ENCODE peak calls at places on chromosomes 5 and 9, in ten cellular contexts. F is stomach, P is spleen, R is HCT116, N is K562, E is sigmoid colon, I is HL-60, H is GM12878, T is transverse colon, C is suprapubic skin. O is an unnamed sample.

GRCh38 chr5:177508837-177509236 is 789 bp downstream of the DOK3 start:
- DNase-seq in F (no peak), P (peak; percentile 87), R (no peak), N (no peak), E (no peak), I (peak; percentile 72), H (no peak), T (no peak), C (no peak), O (no peak)

GRCh38 chr9:119368681-119369581 is at the start of gene BRINP1:
- DNase-seq in F (no peak), P (no peak), R (no peak), N (no peak), E (no peak), I (no peak), H (no peak), T (no peak), C (no peak), O (no peak)

GRCh38 chr5:78511116-78511906 is 137.3 kb downstream of the LHFPL2 start:
- DNase-seq in F (no peak), P (no peak), R (no peak), N (no peak), E (peak; percentile 75), I (peak; percentile 62), H (no peak), T (no peak), C (no peak), O (no peak)

GRCh38 chr9:69149321-69149807 is 24.7 kb upstream of the TJP2 start:
- DNase-seq in F (no peak), P (no peak), R (no peak), N (no peak), E (no peak), I (no peak), H (no peak), T (no peak), C (no peak), O (no peak)

GRCh38 chr5:149809919-149810691 is 80.0 kb downstream of the PPARGC1B start:
- DNase-seq in F (no peak), P (peak; percentile 64), R (no peak), N (peak; percentile 34), E (no peak), I (no peak), H (no peak), T (no peak), C (no peak), O (no peak)

GRCh38 chr5:67061511-67061910 is 135.1 kb downstream of the CD180 start:
- DNase-seq in F (no peak), P (no peak), R (no peak), N (no peak), E (no peak), I (no peak), H (no peak), T (no peak), C (no peak), O (no peak)

GRCh38 chr5:132753135-132753987 is 6.1 kb downstream of the CCNI2 start:
- DNase-seq in F (peak; percentile 78), P (no peak), R (no peak), N (no peak), E (peak; percentile 46), I (no peak), H (no peak), T (peak; percentile 8), C (no peak), O (no peak)

GRCh38 chr5:169576181-169576598 is 7.4 kb upstream of the SPDL1 start:
- DNase-seq in F (no peak), P (no peak), R (no peak), N (no peak), E (peak; percentile 66), I (no peak), H (no peak), T (no peak), C (no peak), O (no peak)

GRCh38 chr9:80649001-80649420 is 1040.3 kb downstream of the TLE1 start:
- DNase-seq in F (no peak), P (no peak), R (no peak), N (no peak), E (peak; percentile 78), I (no peak), H (no peak), T (peak; percentile 12), C (no peak), O (no peak)

GRCh38 chr5:122702524-122702875 is 72.4 kb upstream of the SNX2 start:
- DNase-seq in F (no peak), P (no peak), R (no peak), N (no peak), E (no peak), I (no peak), H (no peak), T (no peak), C (no peak), O (no peak)

GRCh38 chr9:127562271-127562780 is 49.8 kb upstream of the STXBP1 start:
- DNase-seq in F (no peak), P (no peak), R (no peak), N (no peak), E (no peak), I (no peak), H (no peak), T (no peak), C (peak; percentile 74), O (no peak)

GRCh38 chr9:127565231-127565630 is 46.8 kb upstream of the STXBP1 start:
- DNase-seq in F (no peak), P (no peak), R (no peak), N (no peak), E (no peak), I (no peak), H (no peak), T (no peak), C (no peak), O (no peak)

GRCh38 chr9:127561491-127562270 is 50.4 kb upstream of the STXBP1 start:
- DNase-seq in F (peak; percentile 71), P (no peak), R (peak; percentile 97), N (peak; percentile 76), E (peak; percentile 95), I (peak; percentile 52), H (no peak), T (peak; percentile 78), C (peak; percentile 95), O (peak; percentile 90)

GRCh38 chr9:127563579-127563978 is 48.5 kb upstream of the STXBP1 start:
- DNase-seq in F (no peak), P (no peak), R (no peak), N (no peak), E (no peak), I (no peak), H (no peak), T (no peak), C (no peak), O (no peak)

GRCh38 chr9:127562841-127563523 is 49.1 kb upstream of the STXBP1 start:
- DNase-seq in F (no peak), P (no peak), R (no peak), N (no peak), E (no peak), I (no peak), H (no peak), T (no peak), C (peak; percentile 76), O (no peak)
- TF ChIP-seq CTCF in F (no peak), P (no peak), R (no peak), N (no peak), E (peak; percentile 22), I (no peak), H (no peak), T (no peak), C (no peak), O (peak; percentile 18)

DNA sequence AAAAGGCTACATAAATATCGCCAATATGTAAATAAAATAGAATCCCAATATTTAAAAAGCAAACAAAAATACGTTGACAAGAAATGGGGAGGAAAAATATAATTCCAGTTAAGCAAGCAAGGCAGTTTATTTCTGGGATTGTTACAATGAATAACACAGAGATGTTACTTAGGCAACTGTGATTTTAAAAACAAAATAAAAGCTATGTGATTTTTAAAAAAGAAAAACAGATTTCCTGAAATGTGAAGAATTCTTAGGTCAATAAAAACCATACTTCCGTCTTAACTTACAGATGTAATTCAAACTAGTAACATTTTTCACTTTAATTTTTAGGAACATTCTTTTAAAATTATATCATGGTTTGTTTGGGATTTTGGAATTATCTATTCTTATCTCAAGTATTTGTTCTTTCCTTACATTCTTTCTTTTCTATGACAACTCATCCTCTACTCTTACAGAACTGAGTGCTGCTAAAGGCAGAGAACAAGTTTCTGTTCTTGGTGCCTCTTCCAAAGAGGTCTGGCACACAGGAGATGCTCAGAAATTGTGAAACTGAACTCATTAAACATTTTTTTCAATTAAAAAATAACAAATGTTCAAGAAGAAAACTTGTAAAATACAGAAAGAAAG is 159.5 kb downstream of the RAPGEF6 start:
- DNase-seq in F (no peak), P (no peak), R (no peak), N (no peak), E (no peak), I (no peak), H (no peak), T (no peak), C (no peak), O (no peak)
- H3K27ac ChIP-seq in F (no peak overlapping the region), P (no peak overlapping the region), R (no peak overlapping the region), N (no peak overlapping the region), E (no peak overlapping the region), I (no peak overlapping the region), H (no peak overlapping the region), T (no peak overlapping the region), C (no peak overlapping the region), O (no peak overlapping the region)

DNA sequence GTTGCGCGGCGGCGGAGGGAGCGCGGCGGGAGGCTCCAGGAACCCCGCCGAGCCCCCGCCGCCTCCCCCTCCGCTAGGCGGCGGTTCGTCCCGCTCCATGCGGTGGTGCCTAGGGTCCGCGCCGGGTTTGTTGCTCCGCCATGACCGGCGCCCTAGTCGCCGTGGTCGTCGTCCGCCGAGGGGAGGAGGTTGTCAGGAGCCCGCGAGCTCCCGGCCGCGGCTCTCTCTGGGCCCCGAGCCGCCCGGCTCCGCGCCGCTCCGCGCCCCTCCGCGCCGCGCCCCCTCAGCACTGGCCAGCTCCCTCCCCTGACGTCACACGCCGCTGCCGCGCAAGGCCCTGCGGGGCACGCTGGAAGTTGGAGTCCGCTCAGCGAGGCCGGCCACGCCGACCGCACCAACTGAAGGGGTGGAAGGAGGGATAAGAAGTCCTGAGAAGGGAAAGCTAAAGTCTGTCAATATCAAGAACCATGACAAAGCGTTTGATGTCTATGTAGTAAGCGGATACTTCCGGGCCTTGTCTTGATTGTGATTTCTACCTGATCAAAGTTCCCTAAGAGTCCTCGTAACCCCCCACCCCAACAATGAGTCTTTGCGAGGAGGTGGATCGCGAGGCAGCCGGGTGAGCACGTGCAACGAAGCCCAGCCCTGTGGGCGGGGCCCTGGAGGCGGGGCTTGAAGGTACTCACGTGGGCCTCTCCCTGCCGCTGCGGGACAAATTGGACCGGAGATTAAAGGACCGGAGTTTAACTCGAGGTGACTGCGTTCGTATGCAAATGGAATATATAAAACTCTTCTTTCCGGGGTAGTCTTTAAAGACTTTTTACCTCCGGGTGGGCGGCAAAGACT is at the start of gene NR6A1:
- DNase-seq in F (peak; percentile 98), P (peak; percentile 99), R (peak; percentile 95), N (peak; percentile 96), E (peak; percentile 98), I (peak; percentile 96), H (peak; percentile 92), T (peak; percentile 98), C (peak; percentile 96), O (peak; percentile 95)
- TF ChIP-seq POLR2AphosphoS5 in F (peak; percentile 30), P (peak; percentile 73), R (peak; percentile 71), N (peak; percentile 54), E (no peak), I (no peak), H (no peak), T (peak; percentile 73), C (peak; percentile 17), O (peak; percentile 74)

DNA sequence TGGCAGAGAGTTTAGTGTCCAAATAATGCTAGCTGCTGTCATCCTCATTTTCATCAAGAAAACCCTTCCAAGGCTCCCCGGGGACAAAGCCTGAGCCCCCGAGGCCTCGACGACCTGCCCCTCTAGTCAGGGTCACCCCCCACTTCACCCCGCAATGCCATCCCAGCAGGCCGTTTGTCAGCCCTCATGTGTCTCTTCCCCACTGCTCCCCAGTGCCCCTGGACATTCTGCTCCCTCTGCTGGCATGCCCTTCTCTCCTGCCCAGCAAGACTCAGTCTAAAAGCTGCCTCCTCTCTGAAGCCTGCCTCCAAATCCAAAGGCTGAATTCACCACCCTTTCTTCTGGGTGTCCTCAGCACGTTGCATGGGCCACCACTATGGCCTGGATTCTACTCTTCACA is 59.3 kb downstream of the PAX5 start:
- DNase-seq in F (peak; percentile 24), P (no peak), R (no peak), N (no peak), E (no peak), I (no peak), H (no peak), T (no peak), C (no peak), O (no peak)
- TF ChIP-seq CTCF in F (no peak), P (no peak), R (peak; percentile 33), N (peak; percentile 7), E (no peak), I (no peak), H (no peak), T (no peak), C (no peak), O (no peak)

O was measured in breast epithelium.